ENCODE peak calls at places on chromosomes 3 and 15, in five cellular contexts. X, S, Z, I and K are unnamed samples.

GRCh38 chr3:191383104-191383503 is 52.8 kb upstream of the UTS2B start:
- DNase-seq in X (no peak), I (no peak), S (no peak), Z (no peak), K (no peak)

GRCh38 chr3:31252216-31253185 is 280.2 kb upstream of the STT3B start:
- DNase-seq in X (no peak), S (no peak), I (no peak), Z (no peak), K (no peak)

GRCh38 chr3:151403246-151403645 is 18.7 kb upstream of the P2RY12 start:
- DNase-seq in I (no peak), Z (no peak), X (no peak), S (no peak), K (no peak)

GRCh38 chr3:159726231-159726964 is 262.2 kb upstream of the IL12A start:
- DNase-seq in X (no peak), I (no peak), S (no peak), Z (no peak), K (no peak)

GRCh38 chr3:119559441-119559963 is at the start of gene CD80:
- DNase-seq in I (peak), S (no peak), Z (peak), X (peak), K (peak)

GRCh38 chr3:139491966-139492365 is 15.7 kb upstream of the RBP2 start:
- DNase-seq in I (no peak), X (no peak), S (no peak), Z (peak), K (peak)

GRCh38 chr3:13865581-13866405 is 14.1 kb downstream of the WNT7A start:
- DNase-seq in I (no peak), Z (no peak), X (no peak), S (no peak), K (no peak)

GRCh38 chr15:88073386-88073681 is 183.2 kb downstream of the NTRK3 start:
- DNase-seq in S (no peak), Z (no peak), I (no peak), X (no peak), K (no peak)

GRCh38 chr3:131067983-131068382 is 41.3 kb downstream of the NEK11 start:
- DNase-seq in I (no peak), Z (no peak), S (no peak), X (peak), K (no peak)

GRCh38 chr3:37935756-37936666 is 54.6 kb upstream of the VILL start:
- DNase-seq in S (no peak), X (no peak), I (no peak), Z (no peak), K (peak)

GRCh38 chr3:195715583-195716266 is 5.1 kb upstream of the MUC20 start:
- DNase-seq in I (peak), S (no peak), Z (no peak), X (no peak), K (no peak)

GRCh38 chr3:73766599-73767378 is 142.0 kb upstream of the PDZRN3 start:
- DNase-seq in Z (peak), S (no peak), I (no peak), X (peak), K (no peak)

GRCh38 chr3:159821148-159821547 is 167.5 kb upstream of the IL12A start:
- DNase-seq in X (no peak), S (no peak), I (no peak), Z (no peak), K (no peak)

GRCh38 chr3:57059416-57059815 is 1.0 kb upstream of the SPATA12 start:
- DNase-seq in X (no peak), I (no peak), Z (no peak), S (no peak), K (peak)

GRCh38 chr15:42384597-42384996 is 25.3 kb downstream of the CAPN3 start:
- DNase-seq in S (no peak), Z (no peak), X (no peak), I (no peak), K (peak)

GRCh38 chr3:15331606-15332404 is 581 bp downstream of the SH3BP5 start:
- DNase-seq in I (peak), X (peak), S (peak), Z (no peak), K (no peak)

GRCh38 chr3:38600551-38600950 is 48.9 kb downstream of the SCN5A start:
- DNase-seq in I (no peak), X (no peak), Z (no peak), S (no peak), K (peak)

GRCh38 chr3:9439331-9439730 is 41.9 kb downstream of the SETD5 start:
- DNase-seq in X (no peak), Z (no peak), S (no peak), I (no peak), K (no peak)

GRCh38 chr15:73321496-73322344 is 47.0 kb downstream of the HCN4 start:
- DNase-seq in S (no peak), I (no peak), X (peak), Z (no peak), K (no peak)

GRCh38 chr3:49882182-49882581 is 12.5 kb upstream of the CAMKV start:
- DNase-seq in S (no peak), Z (no peak), I (no peak), X (peak), K (no peak)

GRCh38 chr3:170471149-170471548 is 52.5 kb downstream of the CLDN11 start:
- DNase-seq in Z (no peak), X (no peak), S (no peak), I (no peak), K (no peak)

GRCh38 chr15:76342046-76342381 is 5.4 kb downstream of the ISL2 start:
- DNase-seq in I (no peak), X (no peak), Z (no peak), S (no peak), K (peak)

GRCh38 chr15:78316211-78317077 is 17.0 kb upstream of the SKIC8 start:
- DNase-seq in I (no peak), X (no peak), S (no peak), Z (peak), K (peak)

GRCh38 chr3:8237893-8238292 is 263.7 kb upstream of the LMCD1 start:
- DNase-seq in X (no peak), S (no peak), I (no peak), Z (no peak), K (no peak)

GRCh38 chr3:47096955-47097354 is 67.0 kb downstream of the SETD2 start:
- DNase-seq in I (no peak), Z (no peak), S (no peak), X (no peak), K (no peak)

GRCh38 chr3:149673393-149673792 is 15.6 kb upstream of the WWTR1 start:
- DNase-seq in S (no peak), Z (no peak), X (no peak), I (no peak), K (no peak)

GRCh38 chr15:55696221-55696620 is 46.7 kb downstream of the PRTG start:
- DNase-seq in Z (no peak), I (no peak), S (no peak), X (no peak), K (no peak)

GRCh38 chr15:60718661-60719069 is 239.7 kb upstream of the ICE2 start:
- DNase-seq in S (no peak), X (no peak), Z (no peak), I (no peak), K (no peak)

GRCh38 chr15:101456079-101456791 is 33.3 kb downstream of the PCSK6 start:
- DNase-seq in S (no peak), Z (no peak), I (no peak), X (no peak), K (no peak)

GRCh38 chr3:121757812-121758545 is 8.4 kb upstream of the GOLGB1 start:
- DNase-seq in X (no peak), I (no peak), Z (no peak), S (no peak), K (no peak)

GRCh38 chr15:57747206-57747605 is 40.7 kb downstream of the POLR2M start:
- DNase-seq in X (no peak), I (no peak), Z (no peak), S (no peak), K (no peak)

GRCh38 chr3:140077406-140077805 is 142.4 kb downstream of the CLSTN2 start:
- DNase-seq in S (no peak), I (no peak), X (no peak), Z (no peak), K (no peak)

GRCh38 chr3:114900908-114901307 is 246.2 kb downstream of the ZBTB20 start:
- DNase-seq in S (no peak), Z (no peak), X (no peak), I (no peak), K (no peak)

GRCh38 chr3:53046171-53047170 is 598 bp upstream of the SFMBT1 start:
- DNase-seq in Z (no peak), S (peak), X (peak), I (peak), K (peak)